ENCODE peak calls at places on chromosome 15, in four cellular contexts. E is AG04450, V is lower leg skin, O is progenitor cell of endocrine pancreas. G is an unnamed sample.

GRCh38 chr15:60720084-60720483 is 241.1 kb upstream of the ICE2 start:
- DNase-seq in O (no peak), E (no peak), V (no peak), G (no peak)

GRCh38 chr15:51982013-51982769 is 10.6 kb upstream of the LEO1 start:
- DNase-seq in E (peak; percentile 54), O (no peak), V (no peak), G (no peak)

GRCh38 chr15:38818156-38818745 is 253.6 kb upstream of the RASGRP1 start:
- DNase-seq in O (no peak), E (no peak), V (no peak), G (no peak)

GRCh38 chr15:55246567-55246966 is 43.0 kb downstream of the RAB27A start:
- DNase-seq in O (no peak), E (no peak), V (no peak), G (no peak)

GRCh38 chr15:31579976-31580375 is 253.3 kb downstream of the KLF13 start:
- DNase-seq in V (no peak), O (no peak), E (no peak), G (no peak)

GRCh38 chr15:67968564-67969440 is 85.3 kb upstream of the PIAS1 start:
- DNase-seq in E (no peak), V (no peak), O (no peak), G (no peak)

GRCh38 chr15:66864871-66865281 is 162.8 kb downstream of the SMAD6 start:
- DNase-seq in E (no peak), V (peak; percentile 81), O (no peak), G (no peak)

GRCh38 chr15:86526938-86527735 is 447.5 kb downstream of the AGBL1 start:
- DNase-seq in E (no peak), V (no peak), O (no peak), G (no peak)

GRCh38 chr15:58212909-58213526 is 74.8 kb downstream of the AQP9 start:
- DNase-seq in O (no peak), E (no peak), V (no peak), G (no peak)

GRCh38 chr15:69555080-69555479 is 102.5 kb downstream of the RPLP1 start:
- DNase-seq in E (no peak), V (no peak), O (no peak), G (no peak)

GRCh38 chr15:85583404-85584390 is 203.3 kb downstream of the AKAP13 start:
- DNase-seq in V (no peak), O (no peak), E (no peak), G (no peak)

GRCh38 chr15:51613988-51614387 is 8.6 kb downstream of the DMXL2 start:
- DNase-seq in O (no peak), V (no peak), E (no peak), G (no peak)

GRCh38 chr15:39596358-39597051 is 15.6 kb downstream of the THBS1 start:
- DNase-seq in E (no peak), O (no peak), V (no peak), G (no peak)

GRCh38 chr15:22831473-22831872 is 7.0 kb upstream of the NIPA2 start:
- DNase-seq in V (peak; percentile 76), O (no peak), E (no peak), G (no peak)

GRCh38 chr15:87778358-87778757 is 478.2 kb downstream of the NTRK3 start:
- DNase-seq in V (no peak), E (no peak), O (no peak), G (no peak)

GRCh38 chr15:88788036-88788435 is 15.2 kb upstream of the ACAN start:
- DNase-seq in O (no peak), E (no peak), V (peak; percentile 53), G (no peak)
- TF ChIP-seq CTCF in O (no peak), E (no peak), V (no peak), G (no peak)

GRCh38 chr15:92078270-92078669 is 224.8 kb downstream of the SLCO3A1 start:
- DNase-seq in O (no peak), V (no peak), E (no peak), G (no peak)

GRCh38 chr15:92079647-92080255 is 226.2 kb downstream of the SLCO3A1 start:
- DNase-seq in O (no peak), V (no peak), E (no peak), G (no peak)

GRCh38 chr15:92077353-92078080 is 224.0 kb downstream of the SLCO3A1 start:
- DNase-seq in E (no peak), O (peak; percentile 65), V (peak; percentile 93), G (no peak)

GRCh38 chr15:92076536-92076935 is 223.0 kb downstream of the SLCO3A1 start:
- DNase-seq in V (no peak), O (no peak), E (no peak), G (no peak)

GRCh38 chr15:92079047-92079446 is 225.5 kb downstream of the SLCO3A1 start:
- DNase-seq in V (no peak), O (no peak), E (no peak), G (no peak)
- TF ChIP-seq CTCF in V (no peak), O (peak; percentile 39), E (peak; percentile 35), G (peak; percentile 48)

GRCh38 chr15:76903251-76903681 is 1.9 kb downstream of the SCAPER start:
- DNase-seq in V (no peak), O (no peak), E (peak; percentile 26), G (no peak)
- TF ChIP-seq CTCF in V (no peak), O (no peak), E (peak; percentile 40), G (no peak)

DNA sequence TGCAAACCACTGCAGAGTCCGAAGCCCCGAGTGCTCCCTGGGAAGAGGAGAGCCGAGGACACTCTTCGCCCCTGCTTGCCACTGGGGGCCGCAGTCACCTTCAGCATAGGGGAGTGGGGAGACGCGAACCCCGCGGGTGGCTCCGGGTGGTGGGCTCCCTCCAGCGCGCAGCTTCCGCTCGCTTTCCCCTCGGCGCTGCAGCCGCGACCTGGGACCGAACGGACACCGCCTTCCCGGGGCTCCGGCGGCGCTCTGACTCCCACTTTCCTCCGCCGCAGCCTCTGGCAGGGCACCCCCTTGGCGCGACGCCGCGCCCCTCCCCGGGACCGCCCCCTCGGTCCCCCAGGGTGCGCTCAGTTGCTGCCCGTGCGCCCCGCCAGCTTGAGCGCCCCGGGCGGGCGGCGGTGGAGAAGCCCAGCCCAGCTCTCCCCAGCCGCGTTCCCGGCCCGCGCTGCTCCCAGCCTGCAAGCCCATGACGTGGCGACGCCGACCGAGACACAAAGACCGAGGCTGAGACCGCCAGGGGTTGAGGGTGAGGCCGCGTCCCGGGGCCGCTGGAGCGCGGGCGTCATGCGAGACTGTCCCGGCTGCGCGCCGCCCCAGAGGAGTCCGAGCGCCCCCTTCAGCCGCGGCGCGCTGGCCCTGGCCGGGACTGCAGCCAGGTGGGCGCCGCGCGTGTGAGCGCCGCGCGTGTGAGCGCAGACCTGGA is at the start of gene MINAR1:
- DNase-seq in E (no peak), O (peak; percentile 66), V (no peak), G (peak; percentile 35)
- TF ChIP-seq CTCF in E (peak; percentile 18), O (peak; percentile 52), V (no peak), G (peak; percentile 2)

G was measured in mesothelial cell of epicardium.